ENCODE peak calls at places on chromosomes 2 and 18, in five cellular contexts. Q is tibial artery, V is GM23338, W is Peyer's patch, X is lower lobe of right lung. G is an unnamed sample.

GRCh38 chr2:54610700-54611099 is 112.8 kb upstream of the EML6 start:
- DNase-seq in Q (no peak), V (no peak), W (no peak), X (no peak), G (no peak)

GRCh38 chr2:218806346-218806978 is 24.5 kb downstream of the CYP27A1 start:
- DNase-seq in Q (peak; percentile 90), V (peak; percentile 29), W (no peak), X (peak; percentile 87), G (no peak)

GRCh38 chr2:68653034-68653433 is 9.7 kb downstream of the PROKR1 start:
- DNase-seq in Q (no peak), V (no peak), W (no peak), X (no peak), G (no peak)

GRCh38 chr2:18149660-18150246 is 271.3 kb downstream of the KCNS3 start:
- DNase-seq in Q (no peak), V (peak; percentile 88), W (no peak), X (no peak), G (no peak)

GRCh38 chr2:134324942-134325341 is 71.1 kb downstream of the MGAT5 start:
- DNase-seq in Q (no peak), V (no peak), W (no peak), X (no peak), G (no peak)

GRCh38 chr2:38093503-38093902 is 17.6 kb upstream of the CYP1B1 start:
- DNase-seq in Q (no peak), V (no peak), W (no peak), X (no peak), G (no peak)

GRCh38 chr18:77676901-77677300 is 427.3 kb downstream of the GALR1 start:
- DNase-seq in Q (no peak), V (peak; percentile 59), W (no peak), X (no peak), G (no peak)

GRCh38 chr2:12284487-12284886 is 432.2 kb upstream of the TRIB2 start:
- DNase-seq in Q (no peak), V (no peak), W (no peak), X (no peak), G (no peak)

GRCh38 chr2:54955674-54956391 is 94.4 kb downstream of the RTN4 start:
- DNase-seq in Q (no peak), V (no peak), W (no peak), X (no peak), G (no peak)

GRCh38 chr18:31723998-31724711 is 36.5 kb downstream of the SLC25A52 start:
- DNase-seq in Q (peak; percentile 34), V (no peak), W (peak; percentile 53), X (peak; percentile 53), G (no peak)

GRCh38 chr2:108982259-108982679 is 6.8 kb downstream of the EDAR start:
- DNase-seq in Q (no peak), V (no peak), W (no peak), X (no peak), G (no peak)

GRCh38 chr2:128237911-128238697 is 80.6 kb downstream of the HS6ST1 start:
- DNase-seq in Q (no peak), V (no peak), W (no peak), X (no peak), G (peak; percentile 29)

GRCh38 chr18:8005870-8006269 is 438.8 kb downstream of the PTPRM start:
- DNase-seq in Q (no peak), V (no peak), W (no peak), X (no peak), G (no peak)

GRCh38 chr2:233968556-233968955 is 51.4 kb downstream of the TRPM8 start:
- DNase-seq in Q (no peak), V (no peak), W (no peak), X (no peak), G (no peak)

GRCh38 chr2:105977212-105977611 is 216.9 kb downstream of the UXS1 start:
- DNase-seq in Q (no peak), V (no peak), W (no peak), X (no peak), G (no peak)

GRCh38 chr2:28316546-28317335 is 75.9 kb upstream of the FOSL2 start:
- DNase-seq in Q (no peak), V (no peak), W (no peak), X (no peak), G (peak; percentile 82)

GRCh38 chr2:198918331-198918730 is 539.4 kb downstream of the SATB2 start:
- DNase-seq in Q (no peak), V (no peak), W (no peak), X (no peak), G (no peak)

GRCh38 chr2:501667-502066 is 175.5 kb downstream of the TMEM18 start:
- DNase-seq in Q (no peak), V (no peak), W (no peak), X (no peak), G (peak; percentile 65)

GRCh38 chr2:140506606-140507005 is 1624.2 kb downstream of the LRP1B start:
- DNase-seq in Q (no peak), V (no peak), W (no peak), X (no peak), G (no peak)

GRCh38 chr18:34159691-34160185 is 65.0 kb downstream of the NOL4 start:
- DNase-seq in Q (no peak), V (no peak), W (no peak), X (no peak), G (no peak)

GRCh38 chr2:10141736-10142639 is 19.4 kb downstream of the RRM2 start:
- DNase-seq in Q (no peak), V (peak; percentile 74), W (peak; percentile 72), X (no peak), G (no peak)

GRCh38 chr2:170972508-170973224 is 43.6 kb downstream of the GORASP2 start:
- DNase-seq in Q (no peak), V (no peak), W (no peak), X (no peak), G (no peak)

GRCh38 chr2:71500426-71501079 is 47.2 kb downstream of the DYSF start:
- DNase-seq in Q (no peak), V (peak; percentile 19), W (no peak), X (no peak), G (no peak)

GRCh38 chr2:228688007-228688645 is 506.6 kb upstream of the SPHKAP start:
- DNase-seq in Q (no peak), V (no peak), W (no peak), X (no peak), G (no peak)

GRCh38 chr2:64359892-64360657 is 93.9 kb upstream of the LGALSL start:
- DNase-seq in Q (peak; percentile 92), V (peak; percentile 34), W (peak; percentile 85), X (peak; percentile 59), G (peak; percentile 96)

GRCh38 chr2:47771211-47771610 is 11.7 kb upstream of the MSH6 start:
- DNase-seq in Q (no peak), V (no peak), W (no peak), X (no peak), G (no peak)

GRCh38 chr18:42114310-42114943 is 159.4 kb downstream of the PIK3C3 start:
- DNase-seq in Q (peak; percentile 51), V (peak; percentile 92), W (no peak), X (no peak), G (no peak)

GRCh38 chr2:127610561-127610960 is 35.4 kb upstream of the GPR17 start:
- DNase-seq in Q (no peak), V (no peak), W (peak; percentile 32), X (no peak), G (no peak)

GRCh38 chr2:43001787-43002468 is 209.5 kb upstream of the HAAO start:
- DNase-seq in Q (no peak), V (no peak), W (no peak), X (no peak), G (no peak)

GRCh38 chr2:101041413-101041812 is 39.3 kb downstream of the RPL31 start:
- DNase-seq in Q (no peak), V (no peak), W (no peak), X (no peak), G (no peak)

GRCh38 chr18:36532394-36532793 is 234.9 kb downstream of the FHOD3 start:
- DNase-seq in Q (no peak), V (no peak), W (no peak), X (no peak), G (peak; percentile 77)

GRCh38 chr2:29123584-29124349 is 8.6 kb downstream of the CLIP4 start:
- DNase-seq in Q (no peak), V (no peak), W (no peak), X (no peak), G (no peak)

GRCh38 chr18:25518716-25519053 is 166.7 kb upstream of the ZNF521 start:
- DNase-seq in Q (no peak), V (no peak), W (no peak), X (no peak), G (no peak)

GRCh38 chr2:71511776-71512175 is 58.4 kb downstream of the DYSF start:
- DNase-seq in Q (no peak), V (no peak), W (no peak), X (no peak), G (no peak)

GRCh38 chr2:176096986-176097819 is 2.4 kb upstream of the HOXD12 start:
- DNase-seq in Q (peak; percentile 59), V (peak; percentile 96), W (peak; percentile 82), X (peak; percentile 71), G (no peak)
- H3K27me3 ChIP-seq in Q (peaks cover 14% of the 10 kb centered on the region), V (peaks cover 94% of the 10 kb centered on the region), W (no peaks in the 10 kb centered on the region), X (peaks cover 98% of the 10 kb centered on the region), G (no peaks in the 10 kb centered on the region)

DNA sequence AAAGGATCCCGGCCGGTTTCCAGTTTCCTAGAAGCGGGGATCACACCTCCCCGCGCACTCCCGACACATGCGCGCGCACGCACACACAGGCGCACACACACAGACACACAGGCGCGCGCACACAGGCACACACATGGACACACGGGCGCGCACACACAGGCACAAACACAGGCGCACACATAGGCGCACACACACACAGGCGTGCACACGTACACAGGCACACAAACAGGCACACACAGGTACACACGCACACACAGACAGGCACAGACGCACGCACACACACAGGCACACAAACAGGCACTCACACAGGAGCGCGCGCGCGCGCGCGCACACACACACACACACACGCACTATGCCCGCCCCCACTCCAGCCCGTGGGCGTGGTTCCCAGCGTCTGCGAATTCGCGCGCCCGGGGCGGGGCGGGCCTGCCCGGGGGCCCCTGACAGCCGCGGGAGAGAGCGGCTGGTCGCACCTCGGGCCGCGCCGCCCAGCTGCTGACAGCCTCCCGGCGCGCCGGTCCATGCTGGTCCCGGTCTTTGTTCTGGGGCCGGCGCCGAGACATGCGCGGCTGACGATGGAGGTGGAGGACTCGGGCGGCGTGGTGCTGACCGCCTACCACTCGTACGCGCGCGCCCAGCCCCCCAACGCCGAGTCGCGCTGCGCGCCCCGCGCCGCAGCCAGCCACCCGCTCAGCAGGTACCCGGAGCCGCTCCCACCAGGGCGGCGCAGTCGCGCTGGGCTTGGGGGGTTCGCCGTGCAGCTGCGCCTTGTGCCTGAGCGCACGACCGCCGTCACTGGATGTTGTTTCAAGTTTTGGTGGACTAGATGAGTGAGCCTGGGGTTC is at the start of gene ARHGAP28:
- DNase-seq in Q (peak; percentile 58), V (peak; percentile 86), W (peak; percentile 68), X (peak; percentile 87), G (no peak)
- TF ChIP-seq CTCF in Q (no peak), V (peak; percentile 46), W (no peak), X (no peak), G (no peak)

GRCh38 chr2:70393881-70394280 is 92.0 kb upstream of the FAM136A start:
- DNase-seq in Q (no peak), V (no peak), W (no peak), X (no peak), G (no peak)
- H3K27me3 ChIP-seq in Q (no peaks in the 10 kb centered on the region), V (peaks cover 17% of the 10 kb centered on the region), W (no peaks in the 10 kb centered on the region), X (peaks cover 8% of the 10 kb centered on the region), G (no peaks in the 10 kb centered on the region)

GRCh38 chr2:61906187-61906470 is 655 bp downstream of the COMMD1 start:
- DNase-seq in Q (no peak), V (no peak), W (no peak), X (no peak), G (no peak)

GRCh38 chr2:61905372-61906186 is at the start of gene COMMD1:
- DNase-seq in Q (peak; percentile 80), V (peak; percentile 88), W (peak; percentile 84), X (peak; percentile 91), G (no peak)

GRCh38 chr2:61911510-61911909 is 6.0 kb downstream of the COMMD1 start:
- DNase-seq in Q (no peak), V (peak; percentile 51), W (no peak), X (no peak), G (no peak)

GRCh38 chr2:61910603-61911002 is 5.1 kb downstream of the COMMD1 start:
- DNase-seq in Q (no peak), V (peak; percentile 57), W (no peak), X (no peak), G (no peak)
- TF ChIP-seq CTCF in Q (no peak), V (no peak), W (no peak), X (peak; percentile 12), G (no peak)

G was measured in vagina.